ENCODE peak calls at places on chromosomes 7 and 10, in ten cellular contexts. N is NCI-H1417; Q is HuH-7.5; J is mesendoderm; F is WTC11; O is T-cell; D is activated CD4-positive, alpha-beta T cell treated with anti-CD3 and anti-CD28 coated beads, Interleukin-2, amount 50 U/mL, for 48 hours; M is activated T-helper 1 cell treated with Interleukin-2 at 50 U/mL for 16 hours; H is CD8-positive, alpha-beta memory T cell; X is NCI-H1694. V is an unnamed sample.

GRCh38 chr7:157046681-157047080 is 36.2 kb upstream of the MNX1 start:
- DNase-seq in N (no peak), Q (no peak), J (no peak), F (no peak), O (no peak), D (no peak), M (no peak), H (no peak), X (no peak), V (no peak)

GRCh38 chr10:73585223-73585784 is 5.8 kb downstream of the USP54 start:
- DNase-seq in N (no peak), Q (no peak), J (peak), F (no peak), O (no peak), D (no peak), M (no peak), H (no peak), X (no peak), V (no peak)

GRCh38 chr10:79084012-79084971 is 15.5 kb downstream of the ZMIZ1 start:
- DNase-seq in N (no peak), Q (peak), J (peak), F (no peak), O (no peak), D (no peak), M (no peak), H (no peak), X (no peak), V (no peak)

GRCh38 chr10:16967866-16968721 is 150.9 kb upstream of the RSU1 start:
- DNase-seq in N (no peak), Q (peak), J (peak), F (no peak), O (no peak), D (no peak), M (no peak), H (no peak), X (no peak), V (peak)

GRCh38 chr7:33788493-33788892 is 116.8 kb upstream of the BMPER start:
- DNase-seq in N (no peak), Q (no peak), J (no peak), F (no peak), O (no peak), D (no peak), M (no peak), H (no peak), X (no peak), V (no peak)

GRCh38 chr7:135208417-135208793 is 2.9 kb downstream of the WDR91 start:
- DNase-seq in N (no peak), Q (no peak), J (peak), F (no peak), O (no peak), D (no peak), M (no peak), H (no peak), X (no peak), V (no peak)

GRCh38 chr7:107253599-107253998 is 84.8 kb downstream of the HBP1 start:
- DNase-seq in N (no peak), Q (no peak), J (no peak), F (no peak), O (no peak), D (no peak), M (no peak), H (no peak), X (no peak), V (no peak)

GRCh38 chr10:95793401-95794045 is 37.6 kb downstream of the ENTPD1 start:
- DNase-seq in N (no peak), Q (no peak), J (no peak), F (no peak), O (peak), D (no peak), M (no peak), H (no peak), X (no peak), V (no peak)

GRCh38 chr10:43221419-43222293 is 45.2 kb downstream of the RASGEF1A start:
- DNase-seq in N (no peak), Q (no peak), J (peak), F (peak), O (no peak), D (no peak), M (no peak), H (no peak), X (no peak), V (peak)

GRCh38 chr10:71366710-71367109 is 30.0 kb upstream of the CDH23 start:
- DNase-seq in N (no peak), Q (no peak), J (no peak), F (no peak), O (no peak), D (no peak), M (no peak), H (no peak), X (no peak), V (no peak)

GRCh38 chr10:8402469-8403074 is 348.1 kb downstream of the GATA3 start:
- DNase-seq in N (no peak), Q (no peak), J (no peak), F (no peak), O (peak), D (peak), M (no peak), H (no peak), X (no peak), V (no peak)

GRCh38 chr7:57328457-57328856 is 121.5 kb upstream of the ZNF716 start:
- DNase-seq in N (no peak), Q (no peak), J (no peak), F (no peak), O (no peak), D (no peak), M (no peak), H (no peak), X (no peak), V (no peak)

GRCh38 chr7:123864966-123865365 is 20.0 kb downstream of the HYAL4 start:
- DNase-seq in N (no peak), Q (no peak), J (no peak), F (no peak), O (no peak), D (no peak), M (no peak), H (no peak), X (no peak), V (no peak)

GRCh38 chr10:75234683-75235374 is 928 bp downstream of the COMTD1 start:
- DNase-seq in N (no peak), Q (no peak), J (peak), F (peak), O (no peak), D (peak), M (peak), H (peak), X (no peak), V (peak)

GRCh38 chr7:38070718-38071117 is 107.3 kb upstream of the STARD3NL start:
- DNase-seq in N (no peak), Q (no peak), J (peak), F (peak), O (no peak), D (no peak), M (no peak), H (no peak), X (peak), V (peak)

GRCh38 chr10:14605231-14605925 is 169.3 kb downstream of the FAM107B start:
- DNase-seq in N (no peak), Q (no peak), J (peak), F (no peak), O (no peak), D (no peak), M (no peak), H (no peak), X (no peak), V (no peak)

GRCh38 chr10:2680802-2681201 is 386.5 kb upstream of the PFKP start:
- DNase-seq in N (no peak), Q (no peak), J (no peak), F (no peak), O (no peak), D (no peak), M (no peak), H (no peak), X (no peak), V (no peak)

GRCh38 chr10:89651205-89651915 is 6.3 kb upstream of the PANK1 start:
- DNase-seq in N (no peak), Q (no peak), J (peak), F (no peak), O (no peak), D (no peak), M (no peak), H (no peak), X (no peak), V (no peak)